ENCODE peak calls at places on chromosomes 4 and X, in ten cellular contexts. K is PC-3; D is choroid plexus epithelial cell; B is mucosa of descending colon; Q is CD8-positive, alpha-beta T cell; Z is A549; A is GM06990; X is keratinocyte; C is heart left ventricle; O is astrocyte of the spinal cord. S is an unnamed sample.
A peak's percentile ranks its signal among the peaks of the same experiment; 100 is the strongest.

GRCh38 chrX:155966876-155967275 is 30.6 kb upstream of the IL9R start:
- DNase-seq in K (peak; percentile 59), D (peak; percentile 23), B (no peak), Q (peak; percentile 42), Z (peak; percentile 22), A (no peak), X (peak; percentile 7), C (no peak), O (no peak), S (no peak)

GRCh38 chrX:22234380-22234779 is 38.3 kb upstream of the CBLL2 start:
- DNase-seq in K (no peak), D (no peak), B (no peak), Q (no peak), Z (no peak), A (no peak), X (no peak), C (no peak), O (no peak), S (no peak)

GRCh38 chrX:118756111-118756510 is 28.7 kb downstream of the IL13RA1 start:
- DNase-seq in K (no peak), D (peak; percentile 38), B (no peak), Q (no peak), Z (no peak), A (no peak), X (no peak), C (no peak), O (no peak), S (no peak)

GRCh38 chr4:101211146-101211553 is 136.2 kb downstream of the PPP3CA start:
- DNase-seq in K (peak; percentile 83), D (no peak), B (no peak), Q (no peak), Z (no peak), A (no peak), X (no peak), C (no peak), O (peak; percentile 67), S (no peak)

GRCh38 chrX:46737041-46737440 is 21.9 kb downstream of the SLC9A7 start:
- DNase-seq in K (no peak), D (no peak), B (no peak), Q (no peak), Z (no peak), A (no peak), X (no peak), C (no peak), O (no peak), S (no peak)

GRCh38 chr4:176343286-176343685 is 23.5 kb downstream of the SPCS3 start:
- DNase-seq in K (no peak), D (no peak), B (no peak), Q (no peak), Z (no peak), A (no peak), X (no peak), C (no peak), O (no peak), S (no peak)

GRCh38 chr4:151434183-151434860 is 25.3 kb downstream of the FHIP1A start:
- DNase-seq in K (peak; percentile 71), D (peak; percentile 64), B (no peak), Q (no peak), Z (no peak), A (no peak), X (no peak), C (no peak), O (peak; percentile 28), S (no peak)

GRCh38 chr4:153248641-153249198 is 44.5 kb downstream of the TRIM2 start:
- DNase-seq in K (no peak), D (no peak), B (peak; percentile 65), Q (no peak), Z (no peak), A (no peak), X (no peak), C (peak; percentile 28), O (no peak), S (no peak)

GRCh38 chrX:119690921-119691716 is 1.8 kb downstream of the SEPTIN6 start:
- DNase-seq in K (no peak), D (no peak), B (no peak), Q (peak; percentile 74), Z (no peak), A (no peak), X (no peak), C (peak; percentile 20), O (no peak), S (no peak)

GRCh38 chr4:13647012-13647411 is 19.5 kb upstream of the BOD1L1 start:
- DNase-seq in K (no peak), D (peak; percentile 33), B (no peak), Q (no peak), Z (no peak), A (no peak), X (no peak), C (no peak), O (no peak), S (no peak)

GRCh38 chr4:143250617-143251016 is 65.9 kb downstream of the USP38 start:
- DNase-seq in K (no peak), D (no peak), B (no peak), Q (no peak), Z (no peak), A (no peak), X (no peak), C (no peak), O (no peak), S (no peak)

GRCh38 chr4:108352664-108353308 is 184.1 kb upstream of the LEF1 start:
- DNase-seq in K (no peak), D (no peak), B (no peak), Q (no peak), Z (no peak), A (no peak), X (no peak), C (no peak), O (no peak), S (no peak)

GRCh38 chrX:129959493-129959832 is 23.0 kb upstream of the BCORL1 start:
- DNase-seq in K (no peak), D (peak; percentile 52), B (no peak), Q (no peak), Z (no peak), A (no peak), X (no peak), C (no peak), O (no peak), S (no peak)

GRCh38 chr4:19844436-19844835 is 407.3 kb upstream of the SLIT2 start:
- DNase-seq in K (no peak), D (peak; percentile 67), B (no peak), Q (no peak), Z (no peak), A (no peak), X (no peak), C (no peak), O (peak; percentile 27), S (no peak)

GRCh38 chr4:84258905-84259830 is 239.9 kb downstream of the NKX6-1 start:
- DNase-seq in K (peak; percentile 32), D (peak; percentile 53), B (no peak), Q (no peak), Z (peak; percentile 1), A (peak; percentile 39), X (no peak), C (no peak), O (peak; percentile 34), S (no peak)
- TF ChIP-seq CTCF in K (peak; percentile 67), D (peak; percentile 81), B (no peak), Q (no peak), Z (no peak), A (peak; percentile 69), X (peak; percentile 73), C (peak; percentile 8), O (peak; percentile 72), S (no peak)

GRCh38 chrX:149950681-149951080 is 12.4 kb upstream of the EOLA2 start:
- DNase-seq in K (peak; percentile 73), D (peak; percentile 75), B (no peak), Q (peak; percentile 20), Z (peak; percentile 40), A (no peak), X (no peak), C (no peak), O (peak; percentile 55), S (no peak)
- TF ChIP-seq CTCF in K (peak; percentile 69), D (peak; percentile 50), B (no peak), Q (no peak), Z (peak; percentile 61), A (peak; percentile 45), X (peak; percentile 35), C (peak; percentile 32), O (peak; percentile 43), S (no peak)

DNA sequence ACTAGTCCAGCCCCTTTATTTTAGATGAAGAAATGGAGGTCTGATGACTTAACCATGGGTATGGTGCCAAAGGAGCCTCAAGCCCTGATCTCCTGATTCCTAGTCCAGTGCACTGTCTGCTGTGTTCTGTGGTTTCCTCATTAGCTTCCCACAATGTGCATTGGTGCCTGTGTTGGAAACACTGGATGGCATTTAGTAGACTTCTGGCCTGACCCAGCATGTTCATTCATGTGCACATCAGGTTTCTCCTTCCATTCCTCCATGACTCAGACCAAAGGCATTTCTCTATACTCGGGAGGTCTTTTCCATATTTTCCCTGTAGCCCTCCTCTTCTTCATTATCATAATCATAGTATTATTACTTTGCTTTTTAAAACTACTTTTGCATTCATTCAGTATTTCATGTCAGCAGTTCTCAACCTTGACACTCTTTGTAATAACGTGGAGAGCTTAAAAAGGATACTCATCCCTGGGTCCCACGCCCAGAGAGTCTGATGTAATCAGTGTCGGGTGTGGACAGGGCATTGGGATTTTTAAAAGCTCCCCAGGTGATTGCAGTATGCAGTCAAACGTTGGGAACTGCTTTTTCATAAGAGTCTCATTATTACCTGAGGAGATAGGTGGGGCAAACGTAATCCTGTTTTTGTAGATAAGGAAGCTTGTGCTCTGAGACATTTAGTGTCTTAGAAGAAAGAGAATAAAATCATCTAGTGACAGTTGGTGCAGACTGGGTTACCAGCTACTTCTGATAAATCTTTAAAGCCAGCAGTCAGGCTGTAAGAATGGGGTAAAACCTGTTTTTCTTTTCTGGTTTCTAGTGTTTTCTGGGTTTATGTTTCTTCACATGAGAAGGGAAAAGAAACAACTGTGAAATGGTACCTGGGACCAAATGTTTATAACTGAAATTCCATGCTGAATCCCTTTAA is 40.9 kb upstream of the XK start:
- DNase-seq in K (peak; percentile 56), D (no peak), B (no peak), Q (no peak), Z (no peak), A (no peak), X (peak; percentile 91), C (no peak), O (no peak), S (no peak)
- TF ChIP-seq CTCF in K (no peak), D (no peak), B (no peak), Q (no peak), Z (no peak), A (no peak), X (no peak), C (no peak), O (no peak), S (no peak)

GRCh38 chr4:129362685-129363274 is 266.8 kb downstream of the C4orf33 start:
- DNase-seq in K (peak; percentile 61), D (peak; percentile 88), B (no peak), Q (peak; percentile 21), Z (peak; percentile 31), A (no peak), X (no peak), C (peak; percentile 46), O (peak; percentile 79), S (no peak)

DNA sequence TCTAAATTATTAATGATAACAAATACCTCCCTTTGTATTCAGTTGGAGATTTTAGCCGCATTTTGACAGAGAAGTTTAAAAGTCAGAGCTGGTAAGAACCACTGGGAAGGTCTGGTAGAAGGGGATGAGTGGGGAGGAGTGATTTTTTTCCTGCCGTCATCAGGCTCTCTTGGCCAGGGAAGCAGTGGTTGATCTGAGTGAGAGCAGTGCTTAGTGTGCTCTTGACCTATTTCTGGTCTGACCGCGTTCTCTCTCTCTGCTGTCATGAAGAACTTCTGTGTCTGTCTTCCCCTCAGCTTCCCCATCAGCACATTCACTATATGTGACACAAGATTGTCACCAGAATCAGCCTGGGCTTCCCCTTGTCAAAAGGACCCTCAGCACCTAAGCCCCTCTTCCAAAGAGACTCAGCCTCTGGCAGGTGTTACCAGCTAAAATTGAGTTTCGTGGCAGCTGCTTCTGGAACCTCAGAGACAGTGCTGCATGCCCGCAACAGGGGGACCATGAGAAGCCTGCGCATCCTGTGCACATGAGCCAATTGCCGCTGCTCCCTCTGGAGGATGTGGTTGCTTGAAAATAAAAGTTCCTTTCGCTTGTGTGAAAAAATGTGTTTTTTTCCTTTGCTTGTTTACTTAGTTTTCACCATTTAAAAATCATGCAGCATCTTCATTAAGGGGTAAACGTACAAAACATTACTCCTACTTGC is 268.9 kb downstream of the C4orf33 start:
- DNase-seq in K (no peak), D (no peak), B (no peak), Q (no peak), Z (no peak), A (no peak), X (no peak), C (no peak), O (no peak), S (no peak)
- TF ChIP-seq CTCF in K (no peak), D (no peak), B (no peak), Q (no peak), Z (no peak), A (no peak), X (no peak), C (no peak), O (no peak), S (no peak)